ENCODE peak calls at places on chromosomes 2 and 18, in seven cellular contexts. H is endodermal cell; S is heart left ventricle; B is CD4-positive, alpha-beta T cell; C is psoas muscle; V is neural progenitor cell; T is lower lobe of right lung. Y is an unnamed sample.

GRCh38 chr18:74440808-74441427 is 16.2 kb downstream of the DIPK1C start:
- DNase-seq in S (no peak), T (no peak), B (no peak), H (no peak), V (no peak), C (no peak), Y (no peak)

GRCh38 chr2:174635747-174636399 is 38.3 kb upstream of the WIPF1 start:
- DNase-seq in T (no peak), H (no peak), B (no peak), V (no peak), S (no peak), C (no peak), Y (no peak)

GRCh38 chr2:85999131-85999831 is 106.4 kb downstream of the POLR1A start:
- DNase-seq in B (peak; percentile 28), V (no peak), S (no peak), T (no peak), H (no peak), C (no peak), Y (no peak)

GRCh38 chr2:65159261-65159660 is 29.4 kb upstream of the RAB1A start:
- DNase-seq in H (no peak), S (no peak), B (no peak), V (no peak), T (no peak), C (no peak), Y (no peak)

GRCh38 chr2:130976591-130977237 is 116.5 kb downstream of the FAM168B start:
- DNase-seq in C (no peak), V (no peak), T (no peak), B (no peak), H (no peak), S (no peak), Y (no peak)

GRCh38 chr2:161373939-161374338 is 42.2 kb upstream of the TBR1 start:
- DNase-seq in V (no peak), H (no peak), S (no peak), T (no peak), B (no peak), C (no peak), Y (no peak)

GRCh38 chr2:20693317-20693716 is 26.4 kb downstream of the GDF7 start:
- DNase-seq in H (no peak), V (no peak), B (no peak), S (no peak), C (no peak), T (no peak), Y (no peak)

GRCh38 chr2:130824492-130825061 is 12.1 kb upstream of the ARHGEF4 start:
- DNase-seq in V (no peak), H (peak; percentile 62), T (no peak), S (no peak), B (peak; percentile 41), C (no peak), Y (peak; percentile 19)

GRCh38 chr2:196195302-196195701 is 23.9 kb upstream of the STK17B start:
- DNase-seq in V (no peak), S (no peak), T (no peak), H (no peak), C (no peak), B (no peak), Y (no peak)

GRCh38 chr2:11710210-11710609 is 36.2 kb upstream of the LPIN1 start:
- DNase-seq in T (no peak), B (no peak), H (no peak), S (no peak), V (no peak), C (no peak), Y (no peak)

GRCh38 chr2:166463640-166464039 is 30.4 kb downstream of the SCN7A start:
- DNase-seq in V (no peak), H (no peak), C (no peak), T (no peak), S (no peak), B (no peak), Y (no peak)

GRCh38 chr18:31649894-31650719 is 34.3 kb downstream of the B4GALT6 start:
- DNase-seq in H (no peak), S (no peak), T (no peak), V (no peak), B (no peak), C (no peak), Y (no peak)

GRCh38 chr2:219736196-219736595 is 108.8 kb downstream of the SLC4A3 start:
- DNase-seq in B (no peak), H (peak; percentile 51), T (no peak), C (no peak), S (no peak), V (peak; percentile 81), Y (peak; percentile 6)

GRCh38 chr2:119706196-119706595 is 27.2 kb downstream of the TMEM177 start:
- DNase-seq in C (no peak), S (no peak), T (no peak), V (no peak), B (no peak), H (peak; percentile 40), Y (no peak)

GRCh38 chr2:10514743-10515142 is 66.6 kb upstream of the ODC1 start:
- DNase-seq in B (no peak), T (no peak), C (no peak), V (no peak), S (no peak), H (no peak), Y (no peak)

GRCh38 chr2:151007365-151007764 is 254.3 kb downstream of the RBM43 start:
- DNase-seq in V (no peak), H (no peak), T (no peak), B (no peak), S (peak; percentile 22), C (peak; percentile 50), Y (no peak)

GRCh38 chr18:25453556-25454269 is 101.7 kb upstream of the ZNF521 start:
- DNase-seq in V (no peak), H (no peak), B (no peak), C (no peak), S (no peak), T (no peak), Y (no peak)

GRCh38 chr2:38600242-38600891 is 2.4 kb downstream of the HNRNPLL start:
- DNase-seq in B (no peak), T (no peak), H (peak; percentile 57), C (no peak), V (peak; percentile 50), S (no peak), Y (peak; percentile 48)

GRCh38 chr2:12262681-12263436 is 453.9 kb upstream of the TRIB2 start:
- DNase-seq in B (no peak), H (no peak), V (no peak), T (no peak), S (no peak), C (no peak), Y (no peak)

GRCh38 chr2:220275454-220275853 is 648.0 kb downstream of the SLC4A3 start:
- DNase-seq in H (no peak), V (no peak), C (no peak), B (no peak), T (no peak), S (no peak), Y (no peak)

GRCh38 chr18:3151379-3152264 is 68.1 kb downstream of the MYOM1 start:
- DNase-seq in H (no peak), V (peak; percentile 46), C (no peak), S (no peak), B (no peak), T (no peak), Y (no peak)

DNA sequence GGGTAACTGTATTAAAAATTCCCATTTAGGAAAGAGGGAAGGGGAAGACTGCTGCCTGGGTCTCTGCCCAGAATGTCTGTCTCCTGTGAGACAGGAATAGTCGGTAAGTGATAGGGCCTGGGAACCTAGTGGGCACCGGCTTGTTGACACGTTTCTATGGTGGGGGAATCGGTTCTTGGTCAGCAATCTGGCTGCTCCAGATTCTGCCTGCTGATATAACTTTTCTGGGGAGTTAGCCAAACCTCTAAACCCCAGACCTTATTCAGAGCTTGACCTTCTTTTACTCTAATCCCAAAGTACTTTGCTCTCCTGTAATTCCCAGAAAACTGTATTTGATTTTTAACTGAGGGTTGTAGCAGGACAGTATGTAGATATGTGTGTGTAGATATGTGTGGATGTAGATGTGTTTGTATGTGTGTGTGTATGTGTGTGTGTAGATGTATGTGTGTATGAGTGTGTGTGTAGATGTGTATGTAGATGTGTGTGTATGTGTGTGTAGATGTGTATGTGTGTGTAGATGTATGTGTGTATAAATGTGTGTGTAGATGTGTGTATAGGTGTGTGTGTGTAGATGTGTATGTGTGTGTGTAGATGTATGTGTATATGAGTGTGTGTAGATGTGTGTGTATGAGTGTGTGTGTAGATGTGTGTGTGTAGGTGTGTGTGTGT is 61.8 kb upstream of the TXNDC2 start:
- DNase-seq in S (peak; percentile 50), H (peak; percentile 10), V (no peak), C (no peak), T (no peak), B (no peak), Y (no peak)
- H3K27ac ChIP-seq in S (peak overlapping the region; percentile 79), H (no peak overlapping the region), V (no peak overlapping the region), C (peak overlapping the region; percentile 74), T (peak overlapping the region; percentile 84), B (no peak overlapping the region), Y (no peak overlapping the region)

GRCh38 chr2:25372405-25373268 is 30.9 kb upstream of the DNMT3A start:
- DNase-seq in B (no peak), S (no peak), V (no peak), H (peak; percentile 48), T (no peak), C (no peak), Y (no peak)
- H3K27ac ChIP-seq in B (no peak overlapping the region), S (no peak overlapping the region), V (peak overlapping the region; percentile 64), H (no peak overlapping the region), T (no peak overlapping the region), C (peak overlapping the region; percentile 71), Y (no peak overlapping the region)

GRCh38 chr18:50816767-50817166 is 3.0 kb downstream of the MRO start:
- DNase-seq in T (no peak), B (no peak), S (no peak), C (no peak), V (peak; percentile 33), H (no peak), Y (no peak)

GRCh38 chr18:50812834-50813233 is 7.0 kb downstream of the MRO start:
- DNase-seq in B (no peak), H (no peak), C (no peak), S (no peak), V (no peak), T (no peak), Y (no peak)

GRCh38 chr18:50817898-50818250 is 1.9 kb downstream of the MRO start:
- DNase-seq in S (no peak), T (no peak), C (no peak), V (no peak), H (no peak), B (no peak), Y (no peak)

GRCh38 chr18:50813353-50813752 is 6.5 kb downstream of the MRO start:
- DNase-seq in T (no peak), H (no peak), V (no peak), S (no peak), C (no peak), B (no peak), Y (no peak)

DNA sequence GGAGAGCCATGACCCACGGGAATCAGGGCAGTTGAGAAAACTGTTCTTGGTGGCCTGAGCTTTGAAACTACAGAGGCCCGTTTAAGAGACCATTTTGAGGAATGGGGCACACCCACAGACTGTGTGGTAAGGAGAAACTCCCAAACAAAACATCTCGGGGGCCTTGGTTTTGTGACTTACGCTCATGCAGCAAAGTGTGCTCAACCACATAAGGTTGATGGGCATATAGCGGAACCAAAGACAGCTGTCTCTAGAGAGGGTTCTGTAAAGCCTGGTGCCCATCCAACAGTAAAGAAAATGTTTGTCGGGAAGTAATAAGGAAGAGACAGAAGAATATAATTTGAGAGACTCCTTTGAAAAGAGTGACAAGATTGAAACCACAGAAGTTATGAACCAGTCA is 5.4 kb downstream of the MRO start:
- DNase-seq in H (no peak), T (no peak), B (no peak), V (no peak), S (no peak), C (no peak), Y (no peak)
- H3K27ac ChIP-seq in H (no peak overlapping the region), T (no peak overlapping the region), B (no peak overlapping the region), V (no peak overlapping the region), S (no peak overlapping the region), C (no peak overlapping the region), Y (no peak overlapping the region)

GRCh38 chr18:55323051-55323994 is 264.7 kb downstream of the TCF4 start:
- DNase-seq in C (no peak), B (no peak), V (no peak), H (no peak), T (no peak), S (no peak), Y (no peak)
- H3K27ac ChIP-seq in C (peak overlapping the region; percentile 89), B (no peak overlapping the region), V (no peak overlapping the region), H (no peak overlapping the region), T (peak overlapping the region; percentile 90), S (peak overlapping the region; percentile 95), Y (no peak overlapping the region)